ENCODE peak calls at places on chromosomes 16 and 17, in five cellular contexts. X is effector memory CD4-positive, alpha-beta T cell; V is PC-3; S is right cardiac atrium; F is endodermal cell. I is an unnamed sample. For H3K4me1 and H3K9me3, the result is how much of the 10 kb centered on the place peaks cover.

GRCh38 chr16:70653406-70653805 is 7.0 kb downstream of the IL34 start:
- DNase-seq in S (no peak), F (no peak), V (no peak), X (no peak), I (no peak)

GRCh38 chr17:64247836-64248235 is 15.2 kb downstream of the TEX2 start:
- DNase-seq in V (no peak), S (no peak), X (no peak), F (no peak), I (no peak)

GRCh38 chr16:1354815-1355214 is 3.1 kb downstream of the GNPTG start:
- DNase-seq in V (no peak), F (no peak), X (no peak), S (no peak), I (no peak)

GRCh38 chr17:1090454-1091189 is 89.2 kb downstream of the ABR start:
- DNase-seq in F (no peak), X (no peak), S (no peak), V (no peak), I (no peak)

GRCh38 chr17:17320911-17321220 is 17.7 kb downstream of the NT5M start:
- DNase-seq in V (no peak), S (no peak), X (no peak), F (peak), I (no peak)

GRCh38 chr16:24051125-24051524 is 205.0 kb upstream of the CACNG3 start:
- DNase-seq in S (no peak), V (no peak), F (peak), X (no peak), I (no peak)

GRCh38 chr16:51982715-51983680 is 563.9 kb downstream of the TOX3 start:
- DNase-seq in F (peak), V (peak), X (no peak), S (no peak), I (peak)

GRCh38 chr17:75665981-75666380 is 973 bp downstream of the RECQL5 start:
- DNase-seq in X (no peak), F (no peak), V (no peak), S (no peak), I (no peak)

GRCh38 chr17:80212962-80213650 is 7.0 kb downstream of the SGSH start:
- DNase-seq in F (no peak), S (peak), V (no peak), X (no peak), I (no peak)

GRCh38 chr16:30557397-30557949 is 701 bp downstream of the ZNF764 start:
- DNase-seq in X (no peak), V (no peak), F (no peak), S (no peak), I (peak)

GRCh38 chr16:57141822-57142631 is 43.8 kb downstream of the PSME3IP1 start:
- DNase-seq in S (peak), V (no peak), F (no peak), X (no peak), I (no peak)

GRCh38 chr17:78933959-78934568 is 8.9 kb upstream of the TIMP2 start:
- DNase-seq in S (peak), X (no peak), V (peak), F (peak), I (peak)

GRCh38 chr16:86396918-86397317 is 113.4 kb upstream of the FOXF1 start:
- DNase-seq in S (no peak), F (peak), X (no peak), V (peak), I (no peak)

GRCh38 chr17:51585514-51586104 is 325.3 kb downstream of the UTP18 start:
- DNase-seq in V (peak), S (no peak), F (peak), X (no peak), I (peak)

GRCh38 chr17:77563439-77564102 is 394.9 kb upstream of the TNRC6C start:
- DNase-seq in V (no peak), S (no peak), X (no peak), F (peak), I (no peak)

GRCh38 chr16:1288813-1289479 is 20.5 kb upstream of the UBE2I start:
- DNase-seq in F (peak), S (no peak), X (no peak), V (no peak), I (no peak)

GRCh38 chr17:51912939-51913338 is 245.6 kb downstream of the CA10 start:
- DNase-seq in S (no peak), F (peak), X (no peak), V (no peak), I (no peak)

GRCh38 chr17:57911021-57911420 is 44.2 kb downstream of the CUEDC1 start:
- DNase-seq in S (peak), X (no peak), V (no peak), F (no peak), I (no peak)

DNA sequence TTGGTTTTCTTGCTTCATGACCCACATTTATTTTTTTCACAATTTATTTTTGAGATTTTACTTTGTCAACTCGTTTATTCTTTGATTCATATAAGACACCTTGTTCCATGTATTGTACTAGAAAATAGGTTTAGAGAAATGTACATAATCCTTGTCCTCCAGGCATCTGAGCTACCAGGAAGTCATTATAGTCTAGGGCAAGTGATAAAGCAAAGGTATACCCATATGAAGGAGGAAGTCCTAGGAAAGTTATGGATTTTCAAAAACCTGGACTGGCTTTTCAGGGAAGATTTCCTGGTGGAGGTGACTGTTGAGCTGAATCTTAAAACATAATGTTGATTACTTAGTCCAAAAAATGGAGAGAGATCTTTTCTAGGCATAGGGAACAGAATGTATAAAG is 98.8 kb upstream of the SHISA6 start:
- DNase-seq in S (no peak), V (no peak), X (no peak), F (no peak), I (peak)
- H3K27ac ChIP-seq in S (no peak), V (no peak), X (no peak), F (no peak), I (no peak)

GRCh38 chr17:37429442-37429841 is 22.8 kb downstream of the TADA2A start:
- DNase-seq in X (no peak), V (no peak), F (no peak), S (no peak), I (no peak)

GRCh38 chr17:37429039-37429438 is 22.4 kb downstream of the TADA2A start:
- DNase-seq in V (no peak), F (peak), S (no peak), X (no peak), I (no peak)

GRCh38 chr17:37430051-37430591 is 23.4 kb downstream of the TADA2A start:
- DNase-seq in F (no peak), V (no peak), X (no peak), S (no peak), I (no peak)

GRCh38 chr17:37438141-37438540 is 31.5 kb downstream of the TADA2A start:
- DNase-seq in X (no peak), S (no peak), F (no peak), V (peak), I (no peak)

DNA sequence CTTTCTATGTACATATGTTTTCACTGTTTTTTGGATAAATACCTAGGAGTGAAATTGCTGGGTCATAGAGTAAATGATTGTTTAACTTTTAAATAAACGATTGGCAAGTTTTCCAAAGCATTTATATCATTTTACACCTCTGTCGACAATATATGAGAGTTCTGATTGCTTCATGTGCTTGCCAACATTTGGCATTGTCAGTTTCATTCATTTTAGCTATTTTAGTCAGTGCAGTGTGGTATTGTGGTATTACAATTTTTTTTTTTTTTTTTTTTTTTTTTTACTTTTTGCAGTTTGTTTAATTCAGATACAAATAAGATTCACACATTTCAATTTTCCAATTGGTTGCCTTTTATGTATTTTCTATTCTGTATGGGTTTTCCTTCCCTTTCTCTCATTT is 26.0 kb downstream of the TADA2A start:
- DNase-seq in S (no peak), F (no peak), V (no peak), X (no peak), I (no peak)
- H3K4me1 ChIP-seq in S (under half), F (under half), V (under half), X (under half), I (under half)

GRCh38 chr16:35737076-35737475 is 2277.7 kb downstream of the TP53TG3F start:
- DNase-seq in F (no peak), X (no peak), V (no peak), S (no peak), I (no peak)
- H3K9me3 ChIP-seq in F (under half), X (under half), V (under half), S (under half), I (under half)

GRCh38 chr17:49687878-49688491 is 10.1 kb upstream of the SPOP start:
- DNase-seq in F (peak), X (no peak), V (peak), S (no peak), I (peak)
- H3K27ac ChIP-seq in F (no peak), X (peak), V (no peak), S (peak), I (no peak)

GRCh38 chr17:8152112-8152775 is at the start of gene PER1:
- DNase-seq in F (peak), X (peak), S (peak), V (peak), I (peak)
- H3K4me1 ChIP-seq in F (under half), X (half or more), S (under half), V (under half), I (under half)